ENCODE peak calls at places on chromosomes 2 and 18, in six cellular contexts. S is A549, J is sigmoid colon, A is stomach, L is GM12878, U is transverse colon. P is an unnamed sample. For H3K4me1 and H3K9me3, the result is how much of the 10 kb centered on the place peaks cover.

GRCh38 chr2:181309161-181309560 is 148.0 kb upstream of the ITGA4 start:
- DNase-seq in S (no peak), J (no peak), A (no peak), L (no peak), U (no peak), P (no peak)

GRCh38 chr2:129794116-129794515 is 185.3 kb upstream of the RAB6C start:
- DNase-seq in S (no peak), J (no peak), A (no peak), L (no peak), U (no peak), P (no peak)

GRCh38 chr18:23912356-23912755 is 102.2 kb upstream of the TTC39C start:
- DNase-seq in S (no peak), J (no peak), A (no peak), L (no peak), U (no peak), P (no peak)

GRCh38 chr18:55856191-55856590 is 268.2 kb upstream of the TCF4 start:
- DNase-seq in S (peak), J (no peak), A (no peak), L (no peak), U (no peak), P (no peak)

GRCh38 chr2:27085670-27086089 is 892 bp upstream of the KHK start:
- DNase-seq in S (peak), J (peak), A (peak), L (no peak), U (peak), P (peak)

GRCh38 chr18:23069481-23069880 is 65.8 kb upstream of the CABLES1 start:
- DNase-seq in S (no peak), J (no peak), A (no peak), L (no peak), U (no peak), P (no peak)

GRCh38 chr2:165898381-165898780 is 55.2 kb downstream of the TTC21B start:
- DNase-seq in S (no peak), J (no peak), A (no peak), L (no peak), U (no peak), P (no peak)

GRCh38 chr18:75612491-75612890 is 185.0 kb upstream of the SMIM21 start:
- DNase-seq in S (no peak), J (no peak), A (no peak), L (no peak), U (no peak), P (no peak)

GRCh38 chr2:24771099-24771498 is 22.1 kb downstream of the PTRHD1 start:
- DNase-seq in S (no peak), J (no peak), A (no peak), L (no peak), U (no peak), P (no peak)

GRCh38 chr2:11767779-11768178 is 21.3 kb downstream of the LPIN1 start:
- DNase-seq in S (no peak), J (no peak), A (no peak), L (no peak), U (no peak), P (no peak)

GRCh38 chr2:43887176-43887575 is 48.4 kb downstream of the ABCG8 start:
- DNase-seq in S (no peak), J (no peak), A (no peak), L (no peak), U (no peak), P (no peak)

GRCh38 chr2:56515399-56515798 is 331.6 kb downstream of the CCDC85A start:
- DNase-seq in S (no peak), J (no peak), A (no peak), L (no peak), U (no peak), P (no peak)

GRCh38 chr18:80147037-80147417 is 38.0 kb downstream of the ADNP2 start:
- DNase-seq in S (no peak), J (no peak), A (no peak), L (no peak), U (no peak), P (no peak)

GRCh38 chr2:18829331-18829902 is 240.0 kb upstream of the NT5C1B start:
- DNase-seq in S (peak), J (no peak), A (no peak), L (no peak), U (no peak), P (no peak)

GRCh38 chr2:127733816-127734537 is 32.7 kb downstream of the SFT2D3 start:
- DNase-seq in S (no peak), J (no peak), A (no peak), L (no peak), U (no peak), P (no peak)

GRCh38 chr2:235934059-235934896 is 233.9 kb downstream of the GBX2 start:
- DNase-seq in S (no peak), J (no peak), A (peak), L (no peak), U (no peak), P (no peak)

GRCh38 chr18:62037989-62038778 is 145.4 kb upstream of the RNF152 start:
- DNase-seq in S (no peak), J (no peak), A (no peak), L (no peak), U (no peak), P (no peak)

GRCh38 chr2:161161074-161161577 is 898 bp downstream of the TANK start:
- DNase-seq in S (no peak), J (no peak), A (no peak), L (no peak), U (no peak), P (no peak)

GRCh38 chr18:63058521-63058920 is 261.0 kb downstream of the BCL2 start:
- DNase-seq in S (no peak), J (no peak), A (no peak), L (no peak), U (no peak), P (no peak)

GRCh38 chr2:238462782-238463396 is 36.2 kb downstream of the ASB1 start:
- DNase-seq in S (peak), J (no peak), A (no peak), L (peak), U (no peak), P (no peak)

GRCh38 chr18:13216092-13216582 is 2.4 kb upstream of the LDLRAD4 start:
- DNase-seq in S (peak), J (peak), A (peak), L (peak), U (peak), P (peak)

GRCh38 chr2:168176402-168176801 is 71.0 kb downstream of the STK39 start:
- DNase-seq in S (no peak), J (no peak), A (no peak), L (no peak), U (no peak), P (no peak)

GRCh38 chr2:113117594-113118262 is 9.7 kb upstream of the IL1RN start:
- DNase-seq in S (no peak), J (no peak), A (peak), L (no peak), U (peak), P (no peak)

GRCh38 chr18:74896390-74896991 is 298.8 kb downstream of the ZNF407 start:
- DNase-seq in S (peak), J (no peak), A (peak), L (no peak), U (peak), P (no peak)

GRCh38 chr2:5867045-5867444 is 174.9 kb downstream of the SOX11 start:
- DNase-seq in S (no peak), J (no peak), A (no peak), L (no peak), U (no peak), P (no peak)

GRCh38 chr2:181457121-181457740 is at the start of gene ITGA4:
- DNase-seq in S (peak), J (peak), A (peak), L (peak), U (peak), P (peak)

GRCh38 chr18:25826823-25827617 is 263.4 kb downstream of the SS18 start:
- DNase-seq in S (no peak), J (no peak), A (no peak), L (no peak), U (no peak), P (no peak)

GRCh38 chr18:55119434-55119833 is 160.2 kb upstream of the CCDC68 start:
- DNase-seq in S (no peak), J (no peak), A (no peak), L (no peak), U (no peak), P (no peak)

GRCh38 chr18:63817441-63818051 is 42.3 kb downstream of the SERPINB7 start:
- DNase-seq in S (no peak), J (no peak), A (no peak), L (no peak), U (no peak), P (no peak)

GRCh38 chr18:62493033-62493862 is 29.6 kb upstream of the ZCCHC2 start:
- DNase-seq in S (no peak), J (no peak), A (no peak), L (no peak), U (no peak), P (no peak)

GRCh38 chr18:73261923-73262322 is 394.1 kb upstream of the NETO1 start:
- DNase-seq in S (no peak), J (no peak), A (no peak), L (no peak), U (no peak), P (no peak)

GRCh38 chr2:198950813-198951212 is 506.9 kb downstream of the SATB2 start:
- DNase-seq in S (no peak), J (no peak), A (no peak), L (no peak), U (no peak), P (no peak)

GRCh38 chr2:31213063-31213882 is 4.0 kb downstream of the CAPN14 start:
- DNase-seq in S (no peak), J (no peak), A (no peak), L (no peak), U (no peak), P (no peak)

GRCh38 chr2:50346586-50347351 is 685.2 kb downstream of the NRXN1 start:
- DNase-seq in S (no peak), J (no peak), A (no peak), L (no peak), U (no peak), P (no peak)

GRCh38 chr2:72895759-72896281 is 8.6 kb downstream of the SPR start:
- DNase-seq in S (no peak), J (no peak), A (peak), L (no peak), U (peak), P (peak)

DNA sequence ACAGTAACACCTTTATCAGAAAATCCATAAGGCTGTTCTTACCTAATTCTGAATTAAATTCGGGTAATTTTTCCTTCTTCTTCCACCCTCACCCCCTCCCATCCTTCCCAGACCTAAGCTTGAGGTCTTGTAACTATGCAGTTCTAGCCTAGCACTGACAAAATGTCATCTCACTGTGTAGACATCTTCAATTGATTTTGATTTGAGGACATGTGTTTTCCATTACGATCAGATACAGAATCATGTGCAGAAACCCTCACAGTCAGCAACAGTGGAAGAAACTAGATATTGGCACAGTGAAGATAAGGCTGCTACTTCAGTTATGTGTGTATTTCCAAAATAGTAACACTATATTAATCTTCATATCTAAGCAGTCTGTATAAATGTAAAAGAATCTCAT is 244.6 kb downstream of the THSD7B start:
- DNase-seq in S (no peak), J (no peak), A (no peak), L (no peak), U (no peak), P (no peak)
- TF ChIP-seq EP300 in S (no peak), J (no peak), A (no peak), L (no peak), U (no peak), P (no peak)

GRCh38 chr2:65061910-65062339 is 5.7 kb downstream of the CEP68 start:
- DNase-seq in S (no peak), J (no peak), A (peak), L (no peak), U (no peak), P (no peak)

GRCh38 chr2:65061146-65061909 is 5.1 kb downstream of the CEP68 start:
- DNase-seq in S (no peak), J (no peak), A (peak), L (no peak), U (no peak), P (no peak)

GRCh38 chr2:65062843-65063242 is 6.6 kb downstream of the CEP68 start:
- DNase-seq in S (no peak), J (no peak), A (no peak), L (no peak), U (no peak), P (no peak)

GRCh38 chr2:65064728-65065552 is 8.7 kb downstream of the CEP68 start:
- DNase-seq in S (peak), J (peak), A (peak), L (peak), U (peak), P (peak)

GRCh38 chr2:65063426-65063825 is 7.2 kb downstream of the CEP68 start:
- DNase-seq in S (no peak), J (no peak), A (no peak), L (no peak), U (no peak), P (no peak)
- H3K4me1 ChIP-seq in S (under half), J (half or more), A (half or more), L (under half), U (under half), P (under half)

GRCh38 chr2:47497843-47498460 is 95.0 kb downstream of the MSH2 start:
- DNase-seq in S (no peak), J (no peak), A (no peak), L (no peak), U (no peak), P (no peak)

GRCh38 chr2:47501374-47502200 is 98.6 kb downstream of the MSH2 start:
- DNase-seq in S (no peak), J (no peak), A (no peak), L (no peak), U (no peak), P (no peak)

GRCh38 chr2:47503481-47504070 is 100.6 kb downstream of the MSH2 start:
- DNase-seq in S (no peak), J (no peak), A (no peak), L (peak), U (no peak), P (no peak)

GRCh38 chr2:47499093-47499492 is 96.1 kb downstream of the MSH2 start:
- DNase-seq in S (no peak), J (no peak), A (no peak), L (no peak), U (no peak), P (no peak)

DNA sequence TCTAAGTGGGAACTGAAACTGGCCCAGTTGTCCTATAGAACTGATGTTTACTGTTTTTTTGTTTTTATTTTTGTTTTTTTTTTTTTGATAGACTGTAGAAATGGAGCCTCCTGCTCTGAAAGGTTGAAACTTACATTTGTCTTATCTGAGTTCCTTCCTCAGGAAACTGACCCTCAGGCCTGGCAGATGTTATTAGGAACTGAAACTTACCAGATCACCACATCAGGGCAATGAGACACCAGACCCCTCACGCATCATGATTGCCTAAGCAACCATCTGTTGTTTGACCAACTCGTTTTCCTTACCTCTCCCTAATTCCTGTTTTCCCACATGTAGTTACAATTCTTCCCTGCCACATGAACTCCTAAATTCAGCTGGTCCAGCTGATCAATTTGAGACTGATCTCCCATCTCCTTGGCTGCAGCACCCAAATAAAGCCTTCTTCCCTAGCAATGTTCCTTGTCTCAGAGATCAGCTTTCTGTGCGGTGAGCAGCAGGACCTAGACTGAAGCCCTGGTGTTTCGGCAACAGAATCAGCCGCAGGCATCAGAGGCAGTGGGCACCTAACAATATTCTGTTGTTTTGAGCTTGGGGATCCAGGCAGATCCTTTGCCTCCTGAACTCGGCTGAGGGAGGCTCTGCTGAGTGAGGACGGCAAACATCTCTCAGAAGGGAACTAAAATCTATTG is 96.8 kb downstream of the MSH2 start:
- DNase-seq in S (no peak), J (no peak), A (no peak), L (no peak), U (no peak), P (no peak)
- H3K9me3 ChIP-seq in S (under half), J (under half), A (under half), L (under half), U (under half), P (under half)

GRCh38 chr2:74199871-74200305 is 1.5 kb downstream of the MTHFD2 start:
- DNase-seq in S (no peak), J (no peak), A (no peak), L (no peak), U (no peak), P (no peak)

GRCh38 chr2:74197983-74198460 is 393 bp upstream of the MTHFD2 start:
- DNase-seq in S (no peak), J (peak), A (no peak), L (no peak), U (no peak), P (no peak)

GRCh38 chr2:74199275-74199701 is 873 bp downstream of the MTHFD2 start:
- DNase-seq in S (no peak), J (no peak), A (no peak), L (no peak), U (no peak), P (no peak)

GRCh38 chr2:74197049-74197448 is 1.4 kb upstream of the MTHFD2 start:
- DNase-seq in S (no peak), J (no peak), A (no peak), L (no peak), U (no peak), P (no peak)

DNA sequence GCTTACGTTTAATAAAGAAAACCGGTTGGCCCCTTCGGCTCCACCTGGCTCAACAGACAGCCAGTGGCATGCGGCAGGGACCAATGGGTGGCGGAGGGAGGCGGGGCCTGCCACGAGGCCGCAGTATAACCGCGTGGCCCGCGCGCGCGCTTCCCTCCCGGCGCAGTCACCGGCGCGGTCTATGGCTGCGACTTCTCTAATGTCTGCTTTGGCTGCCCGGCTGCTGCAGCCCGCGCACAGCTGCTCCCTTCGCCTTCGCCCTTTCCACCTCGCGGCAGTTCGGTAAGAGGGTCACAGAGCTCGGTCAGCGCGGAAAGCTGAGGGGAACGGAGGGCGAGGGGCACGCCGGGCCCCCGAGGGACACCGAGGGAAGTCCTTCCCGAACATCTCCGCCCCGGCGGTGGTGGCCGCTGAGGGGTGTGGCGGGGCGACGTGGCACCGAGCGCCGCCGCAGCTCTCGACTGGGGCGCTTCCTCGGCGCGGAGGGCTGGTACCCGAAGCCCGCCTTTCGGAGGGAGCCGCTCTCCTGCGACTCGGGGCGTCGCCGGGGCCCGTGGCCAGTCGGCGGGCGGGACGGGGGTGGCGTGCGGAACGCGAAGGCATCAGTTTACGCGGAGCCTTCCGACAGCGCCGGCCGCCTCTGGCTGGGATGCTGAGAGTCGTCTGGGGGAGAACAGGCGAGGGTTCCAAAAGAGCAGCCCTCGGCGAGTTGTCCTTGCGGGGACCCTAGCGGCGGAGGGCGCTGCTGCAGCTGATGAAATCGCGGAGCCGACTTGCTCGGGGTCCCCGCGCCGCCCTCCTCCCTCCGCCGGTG is at the start of gene MTHFD2:
- DNase-seq in S (peak), J (peak), A (peak), L (peak), U (peak), P (peak)
- TF ChIP-seq EP300 in S (no peak), J (no peak), A (no peak), L (no peak), U (no peak), P (no peak)

GRCh38 chr18:46405832-46406538 is 251.0 kb downstream of the LOXHD1 start:
- DNase-seq in S (no peak), J (no peak), A (no peak), L (no peak), U (no peak), P (no peak)

GRCh38 chr18:46411191-46411590 is 245.8 kb downstream of the LOXHD1 start:
- DNase-seq in S (no peak), J (no peak), A (no peak), L (no peak), U (no peak), P (no peak)

GRCh38 chr18:46406539-46406932 is 250.5 kb downstream of the LOXHD1 start:
- DNase-seq in S (no peak), J (no peak), A (no peak), L (no peak), U (no peak), P (no peak)

GRCh38 chr18:46407471-46408166 is 249.4 kb downstream of the LOXHD1 start:
- DNase-seq in S (no peak), J (peak), A (no peak), L (no peak), U (no peak), P (no peak)

DNA sequence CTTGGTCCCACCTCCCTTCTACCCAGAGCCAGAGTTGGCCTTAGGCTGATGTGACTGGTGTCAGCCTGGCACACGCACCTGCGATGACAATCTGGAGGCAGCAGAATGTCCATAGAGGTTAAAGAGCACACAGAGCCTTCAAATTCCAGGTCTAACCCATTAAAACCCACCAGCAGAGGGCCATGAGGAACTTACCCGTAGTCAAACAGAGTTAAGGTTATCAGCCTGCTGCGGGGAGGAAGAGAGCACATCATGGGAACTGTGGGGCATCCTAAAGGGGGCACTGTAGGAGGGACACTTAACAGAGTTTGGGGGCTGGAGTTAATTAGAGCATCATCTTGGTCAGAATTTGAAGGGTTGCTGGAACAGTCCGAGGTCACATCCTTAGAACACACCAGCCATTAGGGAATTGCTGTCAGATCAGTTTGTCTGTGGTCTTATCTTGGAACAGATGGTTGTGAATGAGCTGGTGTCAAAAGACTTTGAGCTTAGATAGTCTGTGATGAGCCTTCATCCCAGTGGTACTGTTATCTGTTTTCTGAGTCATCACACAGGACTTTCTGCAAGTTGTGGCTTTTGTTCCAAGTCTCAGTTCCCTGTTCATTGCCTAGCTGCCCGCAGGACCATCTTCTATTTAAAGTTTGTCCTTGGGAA is 248.6 kb downstream of the LOXHD1 start:
- DNase-seq in S (peak), J (no peak), A (no peak), L (no peak), U (no peak), P (no peak)
- H3K4me1 ChIP-seq in S (under half), J (half or more), A (under half), L (under half), U (under half), P (under half)